ENCODE peak calls at places on chromosomes 7 and 10, in four cellular contexts. G is GM12878, F is HEK293T, X is K562. T is an unnamed sample.

GRCh38 chr10:75512534-75512933 is 81.1 kb downstream of the LRMDA start:
- DNase-seq in G (no peak), F (no peak), X (no peak), T (no peak)

GRCh38 chr10:77436257-77436780 is 201.3 kb downstream of the KCNMA1 start:
- DNase-seq in G (no peak), F (no peak), X (no peak), T (no peak)

GRCh38 chr7:138919256-138919655 is 61.9 kb downstream of the KIAA1549 start:
- DNase-seq in G (no peak), F (no peak), X (no peak), T (no peak)

GRCh38 chr10:63547628-63548356 is 26.6 kb downstream of the REEP3 start:
- DNase-seq in G (no peak), F (no peak), X (peak), T (no peak)

GRCh38 chr7:30727061-30727945 is 24.6 kb upstream of the INMT start:
- DNase-seq in G (no peak), F (no peak), X (no peak), T (no peak)

GRCh38 chr7:134696261-134696660 is 49.6 kb downstream of the BPGM start:
- DNase-seq in G (no peak), F (no peak), X (no peak), T (no peak)

GRCh38 chr10:5534051-5534821 is 9.5 kb downstream of the CALML3 start:
- DNase-seq in G (no peak), F (no peak), X (no peak), T (peak)

GRCh38 chr7:1948377-1948796 is 278.3 kb downstream of the ELFN1 start:
- DNase-seq in G (no peak), F (no peak), X (peak), T (no peak)

GRCh38 chr10:103610921-103611511 is 117.5 kb downstream of the NEURL1 start:
- DNase-seq in G (no peak), F (no peak), X (no peak), T (no peak)

GRCh38 chr10:3790272-3790671 is 5.3 kb upstream of the KLF6 start:
- DNase-seq in G (no peak), F (no peak), X (no peak), T (no peak)

GRCh38 chr10:84693006-84693405 is 364.6 kb downstream of the CCSER2 start:
- DNase-seq in G (no peak), F (no peak), X (no peak), T (no peak)

GRCh38 chr10:70786799-70787415 is 1.7 kb upstream of the TBATA start:
- DNase-seq in G (no peak), F (no peak), X (no peak), T (no peak)

GRCh38 chr7:603152-603941 is 83.7 kb upstream of the PDGFA start:
- DNase-seq in G (no peak), F (no peak), X (peak), T (no peak)

GRCh38 chr10:57973451-57973850 is 294.2 kb downstream of the IPMK start:
- DNase-seq in G (no peak), F (no peak), X (no peak), T (no peak)

GRCh38 chr7:110853263-110853662 is 237.7 kb upstream of the LRRN3 start:
- DNase-seq in G (no peak), F (no peak), X (no peak), T (no peak)

GRCh38 chr10:129933456-129934092 is 30.5 kb downstream of the EBF3 start:
- DNase-seq in G (no peak), F (no peak), X (no peak), T (no peak)

GRCh38 chr10:73156054-73156453 is 11.8 kb downstream of the ECD start:
- DNase-seq in G (no peak), F (no peak), X (no peak), T (no peak)

GRCh38 chr10:84211566-84211965 is 13.8 kb downstream of the LRIT2 start:
- DNase-seq in G (no peak), F (no peak), X (no peak), T (no peak)

GRCh38 chr10:132265878-132266496 is 41.8 kb downstream of the STK32C start:
- DNase-seq in G (no peak), F (no peak), X (no peak), T (no peak)

GRCh38 chr10:132264966-132265877 is 42.5 kb downstream of the STK32C start:
- DNase-seq in G (no peak), F (no peak), X (no peak), T (no peak)

GRCh38 chr10:132266594-132267161 is 41.1 kb downstream of the STK32C start:
- DNase-seq in G (no peak), F (no peak), X (no peak), T (no peak)

GRCh38 chr10:132264306-132264950 is 43.3 kb downstream of the STK32C start:
- DNase-seq in G (no peak), F (no peak), X (no peak), T (no peak)

GRCh38 chr10:132263866-132264265 is 43.9 kb downstream of the STK32C start:
- DNase-seq in G (no peak), F (no peak), X (no peak), T (no peak)
- TF ChIP-seq FOXK2 in G (no peak), F (no peak), X (no peak), T (no peak)

GRCh38 chr7:73721237-73721848 is 1.9 kb upstream of the STX1A start:
- DNase-seq in G (no peak), F (no peak), X (no peak), T (no peak)
- TF ChIP-seq FOXK2 in G (no peak), F (no peak), X (no peak), T (no peak)

GRCh38 chr10:36448760-36449681 is 676.4 kb upstream of the ANKRD30A start:
- DNase-seq in G (no peak), F (no peak), X (no peak), T (no peak)
- TF ChIP-seq FOXK2 in G (no peak), F (no peak), X (no peak), T (no peak)

GRCh38 chr7:48298779-48299178 is 127.5 kb downstream of the ABCA13 start:
- DNase-seq in G (no peak), F (no peak), X (no peak), T (no peak)
- TF ChIP-seq FOXK2 in G (no peak), F (no peak), X (no peak), T (no peak)

GRCh38 chr7:101418694-101419093 is 56.0 kb downstream of the COL26A1 start:
- DNase-seq in G (no peak), F (no peak), X (no peak), T (no peak)
- TF ChIP-seq FOXK2 in G (no peak), F (no peak), X (no peak), T (no peak)